ENCODE peak calls at places on chromosomes 13 and 19, in four cellular contexts. T is HCT116, Q is HepG2, M is K562. K is an unnamed sample.

GRCh38 chr13:66543780-66544179 is 686.4 kb downstream of the PCDH9 start:
- DNase-seq in T (peak; percentile 7), Q (no peak), M (no peak), K (no peak)

GRCh38 chr13:89352384-89352783 is 1681.2 kb downstream of the SLITRK5 start:
- DNase-seq in T (no peak), Q (no peak), M (no peak), K (no peak)

GRCh38 chr13:96898212-96898611 is 96.1 kb downstream of the OXGR1 start:
- DNase-seq in T (no peak), Q (no peak), M (no peak), K (no peak)

GRCh38 chr13:39676315-39676876 is 20.9 kb downstream of the COG6 start:
- DNase-seq in T (peak; percentile 40), Q (peak; percentile 28), M (no peak), K (no peak)

GRCh38 chr19:10095948-10096614 is 6.4 kb downstream of the ANGPTL6 start:
- DNase-seq in T (peak; percentile 75), Q (no peak), M (peak; percentile 98), K (no peak)

GRCh38 chr19:45899919-45900589 is 2.4 kb downstream of the MYPOP start:
- DNase-seq in T (no peak), Q (no peak), M (no peak), K (no peak)

GRCh38 chr13:23380534-23380933 is 53.0 kb downstream of the SACS start:
- DNase-seq in T (no peak), Q (no peak), M (no peak), K (no peak)

GRCh38 chr13:111153977-111154332 is 38.8 kb downstream of the ARHGEF7 start:
- DNase-seq in T (no peak), Q (peak; percentile 38), M (peak; percentile 60), K (no peak)

GRCh38 chr19:3320354-3320670 is 46.1 kb upstream of the NFIC start:
- DNase-seq in T (no peak), Q (no peak), M (no peak), K (no peak)

GRCh38 chr19:48321372-48321621 is 4.1 kb upstream of the EMP3 start:
- DNase-seq in T (peak; percentile 95), Q (no peak), M (peak; percentile 97), K (no peak)

GRCh38 chr13:50152224-50152623 is 137.0 kb downstream of the KCNRG start:
- DNase-seq in T (no peak), Q (no peak), M (no peak), K (no peak)

GRCh38 chr19:40305403-40305802 is 20.3 kb upstream of the AKT2 start:
- DNase-seq in T (peak; percentile 77), Q (peak; percentile 78), M (peak; percentile 79), K (peak; percentile 100)

GRCh38 chr13:33524086-33524485 is 238.5 kb upstream of the STARD13 start:
- DNase-seq in T (no peak), Q (no peak), M (no peak), K (no peak)

GRCh38 chr19:6041071-6041470 is 63.1 kb upstream of the RANBP3 start:
- DNase-seq in T (no peak), Q (no peak), M (no peak), K (no peak)

GRCh38 chr19:38812841-38813320 is at the start of gene LGALS4:
- DNase-seq in T (no peak), Q (no peak), M (no peak), K (no peak)

GRCh38 chr19:38815059-38816001 is 2.6 kb upstream of the LGALS4 start:
- DNase-seq in T (no peak), Q (no peak), M (peak; percentile 57), K (no peak)

GRCh38 chr19:38813323-38813722 is 578 bp upstream of the LGALS4 start:
- DNase-seq in T (no peak), Q (no peak), M (no peak), K (no peak)

GRCh38 chr19:38817081-38817480 is 4.3 kb upstream of the LGALS4 start:
- DNase-seq in T (no peak), Q (no peak), M (no peak), K (no peak)

DNA sequence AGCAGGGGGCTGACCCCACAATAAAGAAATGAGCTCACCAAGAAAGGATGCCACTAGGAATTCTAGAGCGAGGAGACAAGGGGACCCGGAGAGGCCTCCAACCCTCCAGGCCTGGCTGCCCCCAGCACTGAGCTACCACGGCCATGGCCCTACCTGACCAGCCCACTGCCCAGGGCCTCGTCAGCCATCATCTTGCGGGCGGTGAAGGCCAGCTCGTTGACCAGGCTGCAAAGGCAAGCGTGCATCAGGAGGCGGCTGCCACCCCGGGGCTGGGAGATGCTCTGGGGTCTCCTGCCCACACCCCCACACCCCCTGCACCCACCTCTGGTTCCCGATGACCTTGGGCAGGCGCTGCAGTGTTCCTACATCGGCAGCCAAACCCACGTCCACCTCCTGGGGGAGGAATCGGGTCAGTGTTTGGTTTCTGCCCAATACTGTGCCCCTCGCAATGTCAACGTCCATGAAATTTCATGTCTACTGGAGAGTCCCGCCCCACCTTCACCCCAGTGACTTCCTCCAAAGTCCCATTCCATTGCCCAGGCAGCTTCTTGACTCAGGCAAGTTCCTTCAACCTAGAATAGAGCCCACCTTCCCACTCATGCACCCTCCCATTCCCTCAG is 3.5 kb upstream of the LGALS4 start:
- DNase-seq in T (no peak), Q (no peak), M (no peak), K (no peak)
- H3K27ac ChIP-seq in T (no peak overlapping the region), Q (no peak overlapping the region), M (no peak overlapping the region), K (no peak overlapping the region)

DNA sequence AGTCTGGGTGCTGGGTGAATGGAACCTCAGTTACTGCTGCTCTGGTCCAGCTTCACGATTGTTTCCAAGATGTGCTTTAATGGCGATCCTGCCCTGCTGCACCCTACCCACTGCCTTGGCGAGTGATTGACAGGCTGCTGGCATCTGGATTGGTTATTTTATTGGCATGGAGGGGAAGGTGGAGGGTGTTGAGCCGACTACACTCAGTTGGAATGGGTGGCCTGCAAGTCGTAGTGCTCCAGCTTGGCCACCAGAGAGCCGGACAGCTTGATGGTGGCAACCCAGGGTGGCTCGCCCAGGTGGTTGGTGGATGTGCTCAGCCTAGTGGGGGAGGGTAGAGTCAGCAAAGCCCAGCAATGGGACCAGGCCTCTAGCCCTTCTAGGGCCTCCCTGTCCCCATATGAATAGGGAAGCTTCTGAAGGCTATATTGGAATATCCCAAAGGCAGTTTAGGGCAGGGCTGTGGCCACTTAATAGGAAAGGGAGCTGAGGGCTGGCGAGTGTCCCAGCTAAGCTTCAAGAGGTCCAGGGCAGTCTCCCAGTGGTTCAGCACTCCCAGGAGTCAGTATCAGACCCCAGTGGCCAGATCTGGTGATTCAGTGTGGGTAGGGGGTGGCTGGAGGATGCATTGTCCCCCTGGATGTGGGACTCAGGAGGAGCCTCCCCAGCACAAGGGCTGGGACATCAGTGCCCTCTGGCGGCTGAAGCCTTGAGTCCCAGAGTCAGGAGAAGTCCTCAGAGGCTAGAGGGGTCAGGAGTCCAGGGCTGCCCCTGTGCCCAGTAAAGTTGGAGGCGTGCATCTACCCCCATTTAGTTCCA is 3.4 kb downstream of the GGN start:
- DNase-seq in T (no peak), Q (peak; percentile 24), M (peak; percentile 49), K (no peak)
- TF ChIP-seq CTCF in T (no peak), Q (peak; percentile 50), M (peak; percentile 62), K (peak; percentile 92)

GRCh38 chr13:92354583-92354982 is 872.0 kb upstream of the GPC6 start:
- DNase-seq in T (no peak), Q (no peak), M (no peak), K (no peak)

DNA sequence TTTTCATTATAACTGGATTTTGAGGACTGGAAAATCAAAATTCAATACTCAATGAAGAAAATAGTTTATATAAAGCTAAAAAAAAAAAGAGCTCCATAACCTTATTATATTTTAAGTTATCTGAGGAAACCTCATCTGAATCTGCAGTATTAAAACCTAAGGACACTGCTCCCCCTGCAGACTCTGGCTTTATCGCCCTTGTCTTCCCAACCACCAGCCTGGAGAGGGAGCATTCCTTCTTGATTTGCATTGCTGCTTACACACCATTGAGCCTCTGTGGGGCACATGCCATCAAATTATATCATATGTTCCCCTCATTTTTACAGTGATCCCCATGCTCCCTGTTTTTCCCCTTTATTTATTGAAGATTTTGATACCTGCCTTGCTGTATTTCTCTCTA is 871.4 kb upstream of the GPC6 start:
- DNase-seq in T (no peak), Q (peak; percentile 10), M (peak; percentile 62), K (no peak)
- TF ChIP-seq TCF7L2 in T (no peak), Q (no peak), M (no peak), K (no peak)

GRCh38 chr19:19303411-19303810 is 16.9 kb downstream of the SUGP1 start:
- DNase-seq in T (no peak), Q (no peak), M (no peak), K (no peak)

GRCh38 chr19:19305066-19305465 is 15.2 kb downstream of the SUGP1 start:
- DNase-seq in T (no peak), Q (no peak), M (no peak), K (no peak)

GRCh38 chr19:19306191-19306590 is 14.1 kb downstream of the SUGP1 start:
- DNase-seq in T (no peak), Q (no peak), M (no peak), K (no peak)

GRCh38 chr19:19305696-19306095 is 14.6 kb downstream of the SUGP1 start:
- DNase-seq in T (no peak), Q (no peak), M (no peak), K (no peak)

GRCh38 chr19:19304186-19304975 is 15.9 kb downstream of the SUGP1 start:
- DNase-seq in T (no peak), Q (no peak), M (no peak), K (no peak)
- H3K27ac ChIP-seq in T (no peak overlapping the region), Q (no peak overlapping the region), M (no peak overlapping the region), K (no peak overlapping the region)

DNA sequence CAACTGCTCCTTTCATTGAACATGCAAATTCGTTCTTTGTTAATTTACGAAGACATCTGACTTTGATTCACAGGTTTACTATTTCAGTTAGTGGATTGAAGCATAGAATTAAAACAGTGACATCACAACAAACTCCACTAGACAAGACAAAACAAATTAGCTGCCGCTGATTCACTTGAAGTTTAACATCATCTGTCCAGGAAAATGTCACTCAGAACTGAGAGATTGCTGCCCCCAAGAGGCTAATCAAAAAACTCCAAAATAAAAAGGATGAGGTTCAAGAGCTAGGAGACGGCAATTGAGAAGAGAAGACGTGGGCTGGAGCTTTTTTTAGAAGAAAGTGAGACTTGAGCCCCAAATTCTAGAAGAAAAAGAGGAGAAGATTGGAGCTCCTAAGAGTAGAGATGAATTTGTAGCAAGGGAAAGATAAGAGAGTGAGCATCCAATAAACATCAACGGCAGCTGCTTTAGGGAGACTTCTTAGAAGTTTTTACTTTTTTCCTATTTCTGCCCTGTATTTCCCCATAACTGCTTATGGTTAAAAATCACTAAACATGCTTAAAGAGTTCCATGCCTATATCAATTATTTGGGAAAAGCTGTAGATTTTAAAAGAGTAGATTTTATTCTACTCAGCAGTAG is 40.8 kb upstream of the TPP2 start:
- DNase-seq in T (peak; percentile 21), Q (peak; percentile 18), M (peak; percentile 8), K (peak; percentile 20)
- TF ChIP-seq CTCF in T (peak; percentile 29), Q (peak; percentile 63), M (peak; percentile 43), K (peak; percentile 44)

DNA sequence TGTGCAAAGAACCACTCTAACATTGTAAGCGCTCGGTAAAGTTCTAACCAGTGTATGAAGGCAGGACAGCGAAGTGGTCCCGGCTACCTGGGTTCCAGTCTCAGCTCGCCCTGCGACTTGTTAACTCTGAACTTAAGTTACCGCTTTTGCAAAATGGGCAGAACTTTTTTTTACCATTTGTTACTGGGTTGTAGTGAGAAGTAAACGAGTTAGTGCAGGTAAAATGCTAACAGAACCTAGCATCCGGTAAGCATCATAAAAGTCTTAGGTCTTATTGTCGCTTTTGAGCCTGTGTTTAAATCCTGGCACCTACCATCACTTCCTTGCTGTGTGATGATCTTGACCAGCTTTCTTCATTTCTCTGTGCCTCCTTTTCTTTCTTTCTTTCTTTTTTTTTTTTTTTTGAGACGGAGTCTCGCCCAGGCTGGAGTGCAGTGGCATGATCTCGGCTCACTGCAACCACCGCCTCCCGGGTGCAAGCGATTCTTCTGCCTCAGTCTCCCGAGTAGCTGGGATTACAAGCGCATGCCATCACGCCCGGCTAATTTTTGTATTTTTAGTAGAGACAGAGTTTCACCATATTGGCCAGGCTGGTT is 734 bp upstream of the TRMT1 start:
- DNase-seq in T (peak; percentile 24), Q (no peak), M (no peak), K (no peak)
- TF ChIP-seq TCF7L2 in T (no peak), Q (no peak), M (no peak), K (no peak)